ENCODE peak calls at places on chromosomes 7 and 10, in four cellular contexts. G, S, U and Z are unnamed samples.

GRCh38 chr10:97726636-97727178 is 10.2 kb upstream of the ZFYVE27 start:
- DNase-seq in G (no peak), S (peak), U (no peak), Z (no peak)

GRCh38 chr10:112250555-112250954 is 32.6 kb upstream of the TECTB start:
- DNase-seq in G (no peak), S (no peak), U (no peak), Z (no peak)

GRCh38 chr10:125370578-125370977 is 210.2 kb upstream of the CTBP2 start:
- DNase-seq in S (peak), U (no peak), G (no peak), Z (no peak)

GRCh38 chr10:114548662-114549061 is 109.4 kb downstream of the ABLIM1 start:
- DNase-seq in G (no peak), U (no peak), S (peak), Z (no peak)

GRCh38 chr10:35416628-35417625 is 80.6 kb downstream of the CCNY start:
- DNase-seq in G (peak), S (no peak), U (no peak), Z (no peak)

GRCh38 chr7:87151002-87151505 is 1.2 kb upstream of the DMTF1 start:
- DNase-seq in S (no peak), G (no peak), U (no peak), Z (no peak)

GRCh38 chr10:63175534-63175933 is 42.4 kb downstream of the NRBF2 start:
- DNase-seq in U (no peak), G (no peak), S (no peak), Z (no peak)

GRCh38 chr10:18737841-18738240 is 78.6 kb downstream of the ARL5B start:
- DNase-seq in U (no peak), G (no peak), S (no peak), Z (no peak)

GRCh38 chr10:37856881-37857286 is 526 bp downstream of the ZNF248 start:
- DNase-seq in G (no peak), U (no peak), S (no peak), Z (no peak)

GRCh38 chr7:3092468-3092867 is 48.8 kb upstream of the CARD11 start:
- DNase-seq in S (no peak), U (peak), G (peak), Z (no peak)

GRCh38 chr10:119644215-119644826 is 6.9 kb upstream of the BAG3 start:
- DNase-seq in G (no peak), S (peak), U (no peak), Z (no peak)

GRCh38 chr7:128014864-128015263 is 16.4 kb downstream of the LRRC4 start:
- DNase-seq in G (no peak), S (no peak), U (no peak), Z (no peak)

GRCh38 chr10:1577371-1577770 is 160.0 kb downstream of the ADARB2 start:
- DNase-seq in S (no peak), U (no peak), G (peak), Z (no peak)

GRCh38 chr7:132309102-132309805 is 267.0 kb downstream of the PLXNA4 start:
- DNase-seq in U (no peak), G (no peak), S (no peak), Z (no peak)

GRCh38 chr7:80790877-80791276 is 128.0 kb downstream of the SEMA3C start:
- DNase-seq in U (no peak), S (no peak), G (no peak), Z (no peak)

GRCh38 chr10:4334853-4335252 is 491.2 kb upstream of the AKR1E2 start:
- DNase-seq in U (no peak), S (no peak), G (no peak), Z (no peak)

GRCh38 chr7:27972272-27972671 is 208.3 kb downstream of the JAZF1 start:
- DNase-seq in G (no peak), S (no peak), U (no peak), Z (no peak)

GRCh38 chr7:73740771-73741170 is 2.2 kb upstream of the ABHD11 start:
- DNase-seq in G (no peak), U (no peak), S (peak), Z (no peak)

GRCh38 chr7:23759556-23760391 is 49.8 kb downstream of the STK31 start:
- DNase-seq in S (no peak), U (no peak), G (no peak), Z (no peak)

GRCh38 chr10:31851216-31851615 is 77.4 kb downstream of the ARHGAP12 start:
- DNase-seq in S (no peak), U (no peak), G (no peak), Z (no peak)

GRCh38 chr7:27235387-27236052 is 7.1 kb upstream of the EVX1 start:
- DNase-seq in S (peak), U (no peak), G (peak), Z (no peak)

GRCh38 chr10:124703778-124704427 is 40.3 kb downstream of the FAM53B start:
- DNase-seq in S (no peak), U (no peak), G (no peak), Z (no peak)

GRCh38 chr7:42883950-42884349 is 27.9 kb downstream of the C7orf25 start:
- DNase-seq in S (peak), U (peak), G (peak), Z (no peak)

GRCh38 chr7:11332865-11333228 is 359.2 kb downstream of the PHF14 start:
- DNase-seq in U (no peak), S (no peak), G (no peak), Z (no peak)

GRCh38 chr7:46279290-46279689 is 358.2 kb upstream of the IGFBP3 start:
- DNase-seq in G (no peak), S (no peak), U (no peak), Z (no peak)

GRCh38 chr7:28145931-28146330 is 34.7 kb downstream of the JAZF1 start:
- DNase-seq in S (no peak), G (no peak), U (no peak), Z (no peak)

GRCh38 chr7:123972045-123972444 is 47.0 kb downstream of the SPAM1 start:
- DNase-seq in S (no peak), U (no peak), G (no peak), Z (no peak)

GRCh38 chr7:123961731-123962130 is 36.7 kb downstream of the SPAM1 start:
- DNase-seq in G (no peak), U (no peak), S (no peak), Z (no peak)

DNA sequence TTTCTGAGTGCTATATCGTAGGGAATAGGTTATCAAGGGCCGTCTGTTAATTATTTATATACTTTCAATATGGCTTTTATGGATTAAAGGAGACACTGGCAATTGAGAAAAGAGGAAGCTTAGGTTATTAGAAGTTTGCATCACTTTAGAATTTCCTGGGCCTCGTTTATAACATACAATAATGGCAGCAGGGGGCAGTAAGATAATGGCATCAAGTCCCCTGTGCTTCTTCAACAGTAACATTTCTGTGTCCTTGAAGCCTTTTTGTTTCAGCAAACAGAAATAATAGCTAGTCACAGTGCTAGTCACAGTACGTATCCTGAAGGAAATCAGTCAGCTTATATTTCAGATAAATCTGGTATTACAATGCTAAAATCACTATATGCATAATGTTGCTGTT is 41.9 kb downstream of the SPAM1 start:
- DNase-seq in G (no peak), S (no peak), U (no peak), Z (no peak)
- TF ChIP-seq CTCF in G (no peak), S (no peak), U (no peak), Z (peak)

GRCh38 chr10:15263657-15264323 is 95.3 kb upstream of the NMT2 start:
- DNase-seq in G (no peak), U (no peak), S (no peak), Z (no peak)

GRCh38 chr10:15265558-15265957 is 97.1 kb upstream of the NMT2 start:
- DNase-seq in U (no peak), S (no peak), G (no peak), Z (no peak)

GRCh38 chr10:15265076-15265475 is 96.6 kb upstream of the NMT2 start:
- DNase-seq in S (no peak), U (no peak), G (no peak), Z (no peak)

GRCh38 chr10:15266117-15266516 is 97.6 kb upstream of the NMT2 start:
- DNase-seq in S (no peak), G (no peak), U (no peak), Z (no peak)

GRCh38 chr10:15267496-15267895 is 99.0 kb upstream of the NMT2 start:
- DNase-seq in G (no peak), U (no peak), S (no peak), Z (no peak)
- TF ChIP-seq CTCF in G (no peak), U (no peak), S (peak), Z (peak)

GRCh38 chr7:1883031-1883761 is 213.1 kb downstream of the ELFN1 start:
- DNase-seq in S (peak), U (no peak), G (no peak), Z (peak)

GRCh38 chr7:1884583-1885350 is 214.7 kb downstream of the ELFN1 start:
- DNase-seq in G (no peak), S (no peak), U (no peak), Z (peak)

GRCh38 chr7:1882451-1882850 is 212.4 kb downstream of the ELFN1 start:
- DNase-seq in S (no peak), U (no peak), G (no peak), Z (peak)

GRCh38 chr7:1885465-1886226 is 215.6 kb downstream of the ELFN1 start:
- DNase-seq in G (no peak), U (no peak), S (no peak), Z (peak)

GRCh38 chr7:1883834-1884582 is 213.9 kb downstream of the ELFN1 start:
- DNase-seq in S (peak), U (no peak), G (no peak), Z (peak)
- TF ChIP-seq CTCF in S (peak), U (no peak), G (no peak), Z (peak)

GRCh38 chr10:101905241-101905640 is 61.6 kb upstream of the KCNIP2 start:
- DNase-seq in S (no peak), G (no peak), U (no peak), Z (no peak)

GRCh38 chr10:101902032-101902799 is 58.6 kb upstream of the KCNIP2 start:
- DNase-seq in G (no peak), U (no peak), S (peak), Z (no peak)

GRCh38 chr10:101897633-101898032 is 54.0 kb upstream of the KCNIP2 start:
- DNase-seq in S (no peak), U (no peak), G (no peak), Z (no peak)

GRCh38 chr10:101903827-101904520 is 60.4 kb upstream of the KCNIP2 start:
- DNase-seq in S (no peak), G (peak), U (no peak), Z (no peak)

GRCh38 chr10:101901340-101901739 is 57.7 kb upstream of the KCNIP2 start:
- DNase-seq in G (peak), S (no peak), U (no peak), Z (no peak)
- TF ChIP-seq CTCF in G (peak), S (peak), U (no peak), Z (no peak)

GRCh38 chr7:41315764-41316163 is 387.1 kb downstream of the INHBA start:
- DNase-seq in U (no peak), G (no peak), S (peak), Z (no peak)
- TF ChIP-seq CTCF in U (no peak), G (no peak), S (peak), Z (peak)

GRCh38 chr10:70551491-70551890 is 51.0 kb downstream of the PRF1 start:
- DNase-seq in U (no peak), G (no peak), S (no peak), Z (no peak)
- TF ChIP-seq CTCF in U (no peak), G (no peak), S (no peak), Z (peak)

GRCh38 chr10:102432162-102432950 is at the start of gene CUEDC2:
- DNase-seq in U (peak), S (peak), G (peak), Z (no peak)
- TF ChIP-seq CTCF in U (no peak), S (no peak), G (no peak), Z (no peak)

DNA sequence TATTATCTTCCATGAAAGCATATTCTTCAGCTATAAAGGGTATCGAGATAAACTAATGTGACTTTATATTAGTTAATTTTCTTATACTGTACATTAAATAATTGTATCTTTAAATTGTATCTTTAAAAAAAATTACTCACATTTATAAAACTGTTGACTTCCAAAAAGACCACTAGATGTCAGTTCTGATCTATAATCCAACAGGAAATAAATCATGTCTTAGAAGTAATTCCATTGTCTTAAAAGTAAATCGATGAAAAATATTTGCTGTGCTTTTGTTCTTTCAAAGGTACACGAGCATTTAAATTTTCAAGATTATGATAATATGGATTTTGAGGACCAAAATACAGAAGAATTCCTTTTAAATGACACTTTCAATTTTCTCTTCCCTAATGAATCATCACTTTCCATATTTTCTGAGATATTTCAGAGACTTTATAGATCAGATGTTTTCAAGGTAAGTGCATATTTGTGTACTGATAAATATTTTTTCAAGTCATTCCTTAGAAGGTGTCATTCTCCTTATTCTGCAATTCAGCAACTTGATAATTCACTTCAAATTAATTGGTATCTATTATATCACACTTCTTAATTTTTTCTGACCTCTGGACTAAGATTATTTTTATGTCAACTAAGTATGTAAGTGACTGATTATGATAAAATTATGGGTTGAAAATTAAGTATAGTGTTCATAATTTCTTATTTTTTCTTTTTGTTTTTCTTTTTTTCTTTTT is 138.5 kb downstream of the CPED1 start:
- DNase-seq in S (no peak), G (peak), U (no peak), Z (no peak)
- TF ChIP-seq CTCF in S (peak), G (peak), U (no peak), Z (peak)